ENCODE peak calls at places on chromosome 16, in nine cellular contexts. K, X, P, V, H, I, U, Q and D are unnamed samples.

GRCh38 chr16:74297296-74297665 is 667 bp downstream of the PSMD7 start:
- DNase-seq in K (peak), X (peak), P (no peak), V (peak), H (no peak), I (peak), U (peak), Q (no peak), D (no peak)

GRCh38 chr16:21338537-21339268 is 60.6 kb upstream of the CRYM start:
- DNase-seq in K (no peak), X (no peak), P (no peak), V (peak), H (no peak), I (no peak), U (no peak), Q (no peak), D (no peak)

GRCh38 chr16:89268987-89269735 is 51.7 kb downstream of the ZNF778 start:
- DNase-seq in K (no peak), X (no peak), P (no peak), V (no peak), H (no peak), I (no peak), U (no peak), Q (peak), D (no peak)

GRCh38 chr16:67392301-67393059 is 818 bp downstream of the TPPP3 start:
- DNase-seq in K (no peak), X (no peak), P (no peak), V (no peak), H (peak), I (no peak), U (peak), Q (no peak), D (no peak)

GRCh38 chr16:23824909-23825308 is 10.9 kb upstream of the PRKCB start:
- DNase-seq in K (no peak), X (no peak), P (no peak), V (no peak), H (no peak), I (no peak), U (no peak), Q (no peak), D (no peak)

GRCh38 chr16:9820481-9821246 is 361.6 kb downstream of the GRIN2A start:
- DNase-seq in K (no peak), X (no peak), P (peak), V (no peak), H (no peak), I (no peak), U (no peak), Q (no peak), D (no peak)

GRCh38 chr16:89123831-89124100 is 30.1 kb downstream of the ACSF3 start:
- DNase-seq in K (no peak), X (no peak), P (no peak), V (no peak), H (no peak), I (no peak), U (no peak), Q (peak), D (no peak)

GRCh38 chr16:10668322-10669045 is 26.2 kb downstream of the TEKT5 start:
- DNase-seq in K (peak), X (peak), P (no peak), V (peak), H (no peak), I (no peak), U (no peak), Q (no peak), D (peak)

GRCh38 chr16:3467920-3468319 is 24.4 kb downstream of the NAA60 start:
- DNase-seq in K (no peak), X (no peak), P (no peak), V (no peak), H (no peak), I (no peak), U (no peak), Q (no peak), D (no peak)

GRCh38 chr16:21218135-21218534 is 6.8 kb upstream of the ZP2 start:
- DNase-seq in K (no peak), X (no peak), P (no peak), V (peak), H (no peak), I (no peak), U (no peak), Q (no peak), D (no peak)

GRCh38 chr16:81451753-81452680 is 7.4 kb downstream of the CMIP start:
- DNase-seq in K (no peak), X (no peak), P (no peak), V (peak), H (no peak), I (peak), U (no peak), Q (no peak), D (no peak)

GRCh38 chr16:71676236-71676635 is 48.3 kb downstream of the PHLPP2 start:
- DNase-seq in K (no peak), X (no peak), P (no peak), V (no peak), H (no peak), I (no peak), U (no peak), Q (no peak), D (no peak)

GRCh38 chr16:49356728-49357488 is 16.7 kb upstream of the C16orf78 start:
- DNase-seq in K (no peak), X (no peak), P (no peak), V (no peak), H (no peak), I (peak), U (peak), Q (no peak), D (no peak)

GRCh38 chr16:5065813-5066212 is at the start of gene C16orf89:
- DNase-seq in K (no peak), X (no peak), P (no peak), V (no peak), H (peak), I (no peak), U (no peak), Q (no peak), D (peak)

GRCh38 chr16:79082955-79083354 is 517.6 kb downstream of the MAF start:
- DNase-seq in K (no peak), X (no peak), P (no peak), V (no peak), H (no peak), I (no peak), U (no peak), Q (no peak), D (no peak)
- TF ChIP-seq EP300 in K (no peak), X (no peak), P (no peak), V (no peak), H (no peak), I (no peak), U (no peak), Q (no peak), D (no peak)

GRCh38 chr16:55368205-55368604 is 44.2 kb downstream of the IRX6 start:
- DNase-seq in K (no peak), X (no peak), P (no peak), V (no peak), H (no peak), I (no peak), U (no peak), Q (no peak), D (no peak)

GRCh38 chr16:55373489-55373832 is 49.5 kb downstream of the IRX6 start:
- DNase-seq in K (no peak), X (no peak), P (no peak), V (no peak), H (no peak), I (no peak), U (no peak), Q (no peak), D (no peak)

GRCh38 chr16:55369151-55369550 is 45.1 kb downstream of the IRX6 start:
- DNase-seq in K (no peak), X (no peak), P (no peak), V (no peak), H (no peak), I (no peak), U (no peak), Q (no peak), D (no peak)

GRCh38 chr16:55372792-55373488 is 48.9 kb downstream of the IRX6 start:
- DNase-seq in K (no peak), X (no peak), P (no peak), V (no peak), H (no peak), I (no peak), U (no peak), Q (peak), D (no peak)

GRCh38 chr16:55370762-55371482 is 46.9 kb downstream of the IRX6 start:
- DNase-seq in K (no peak), X (peak), P (no peak), V (peak), H (peak), I (peak), U (peak), Q (peak), D (peak)
- TF ChIP-seq EP300 in K (no peak), X (no peak), P (no peak), V (no peak), H (no peak), I (no peak), U (no peak), Q (no peak), D (no peak)

GRCh38 chr16:85480727-85481101 is 132.4 kb upstream of the GSE1 start:
- DNase-seq in K (no peak), X (no peak), P (no peak), V (no peak), H (no peak), I (no peak), U (no peak), Q (no peak), D (no peak)

GRCh38 chr16:85479972-85480726 is 133.0 kb upstream of the GSE1 start:
- DNase-seq in K (no peak), X (peak), P (no peak), V (no peak), H (no peak), I (peak), U (no peak), Q (no peak), D (peak)

GRCh38 chr16:85481206-85481605 is 131.9 kb upstream of the GSE1 start:
- DNase-seq in K (no peak), X (no peak), P (no peak), V (no peak), H (no peak), I (no peak), U (no peak), Q (no peak), D (no peak)

GRCh38 chr16:85483424-85483823 is 129.7 kb upstream of the GSE1 start:
- DNase-seq in K (no peak), X (no peak), P (no peak), V (no peak), H (no peak), I (no peak), U (no peak), Q (no peak), D (no peak)

DNA sequence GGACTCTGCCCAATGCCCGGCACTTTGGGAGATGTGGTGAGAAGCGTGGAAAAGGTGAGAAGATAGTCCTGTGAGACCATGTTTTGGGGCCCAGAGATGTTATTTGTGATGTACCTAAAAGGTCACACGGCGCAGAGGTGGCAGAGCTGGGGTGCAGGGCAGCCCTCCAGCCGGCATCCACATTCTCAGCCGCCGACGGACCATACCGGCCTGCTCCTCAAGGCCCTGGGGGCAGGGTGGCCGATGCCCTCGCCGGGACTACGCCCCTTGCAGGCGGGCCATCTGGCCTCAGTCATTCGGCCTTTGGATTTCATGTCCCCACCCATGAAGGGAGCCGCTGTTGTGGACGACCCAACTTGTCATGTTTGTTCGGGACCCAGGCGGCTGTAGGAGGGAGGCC is 131.4 kb upstream of the GSE1 start:
- DNase-seq in K (no peak), X (no peak), P (no peak), V (no peak), H (no peak), I (no peak), U (no peak), Q (no peak), D (no peak)
- TF ChIP-seq EP300 in K (no peak), X (no peak), P (no peak), V (no peak), H (no peak), I (no peak), U (no peak), Q (no peak), D (no peak)

DNA sequence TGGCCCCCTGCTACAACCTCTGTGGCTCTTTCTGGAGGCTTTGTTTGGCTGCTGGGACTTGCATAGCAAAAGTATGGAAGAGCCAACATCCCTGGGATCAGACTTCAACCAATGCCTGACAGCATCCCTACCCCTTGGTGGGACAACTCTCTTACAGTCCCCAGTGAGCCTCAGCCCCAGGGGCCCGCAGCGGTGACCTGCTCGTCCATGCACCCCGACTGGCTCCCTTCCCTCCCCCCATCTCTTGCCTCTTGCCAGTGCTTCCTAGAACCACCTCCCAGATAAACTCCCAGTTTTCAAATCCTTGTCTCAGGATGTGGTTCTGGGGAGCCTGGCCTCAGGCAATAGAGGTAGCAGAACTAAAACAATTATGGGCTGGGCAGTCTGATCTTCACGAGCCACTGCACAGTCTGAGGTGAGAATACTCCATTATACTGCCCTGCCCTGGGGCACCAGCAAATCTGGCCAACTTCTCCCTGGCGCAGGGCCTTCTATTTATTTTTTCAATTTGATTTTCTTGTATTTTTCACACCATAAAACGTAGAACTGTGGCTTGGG is 86.6 kb upstream of the BRD7 start:
- DNase-seq in K (no peak), X (no peak), P (no peak), V (no peak), H (peak), I (no peak), U (peak), Q (no peak), D (no peak)
- TF ChIP-seq EP300 in K (no peak), X (no peak), P (no peak), V (no peak), H (no peak), I (no peak), U (no peak), Q (no peak), D (no peak)

GRCh38 chr16:85309656-85310587 is 197.7 kb upstream of the CIBAR2 start:
- DNase-seq in K (peak), X (no peak), P (no peak), V (peak), H (peak), I (peak), U (no peak), Q (no peak), D (no peak)
- TF ChIP-seq EP300 in K (peak), X (no peak), P (no peak), V (no peak), H (no peak), I (no peak), U (no peak), Q (no peak), D (no peak)

GRCh38 chr16:30698139-30698815 is 694 bp upstream of the SRCAP start:
- DNase-seq in K (peak), X (peak), P (peak), V (peak), H (peak), I (peak), U (peak), Q (peak), D (peak)

GRCh38 chr16:30691907-30692306 is 7.1 kb upstream of the SRCAP start:
- DNase-seq in K (no peak), X (no peak), P (no peak), V (no peak), H (no peak), I (no peak), U (no peak), Q (no peak), D (no peak)

GRCh38 chr16:30692381-30693074 is 6.4 kb upstream of the SRCAP start:
- DNase-seq in K (no peak), X (no peak), P (no peak), V (no peak), H (no peak), I (no peak), U (no peak), Q (no peak), D (no peak)

GRCh38 chr16:30697264-30698138 is 1.5 kb upstream of the SRCAP start:
- DNase-seq in K (peak), X (peak), P (no peak), V (no peak), H (peak), I (no peak), U (no peak), Q (no peak), D (no peak)

GRCh38 chr16:30694926-30695678 is 3.9 kb upstream of the SRCAP start:
- DNase-seq in K (no peak), X (no peak), P (no peak), V (no peak), H (no peak), I (no peak), U (no peak), Q (no peak), D (no peak)
- TF ChIP-seq EP300 in K (no peak), X (no peak), P (no peak), V (no peak), H (no peak), I (no peak), U (no peak), Q (no peak), D (no peak)